ENCODE peak calls at places on chromosomes 4 and X, in five cellular contexts. C is HCT116, I is IMR-90, E is stomach, M is K562. Z is an unnamed sample. For H3K27me3, the result is how much of the 10 kb centered on the place peaks cover.

GRCh38 chr4:138576684-138577083 is 334.5 kb upstream of the SLC7A11 start:
- DNase-seq in C (peak), I (peak), E (no peak), M (peak), Z (no peak)

GRCh38 chrX:41963348-41963747 is 40.0 kb upstream of the CASK start:
- DNase-seq in C (no peak), I (no peak), E (no peak), M (no peak), Z (no peak)

GRCh38 chr4:165947019-165947418 is 74.0 kb downstream of the TLL1 start:
- DNase-seq in C (no peak), I (no peak), E (no peak), M (no peak), Z (no peak)

GRCh38 chrX:153688900-153689590 is 1.3 kb downstream of the SLC6A8 start:
- DNase-seq in C (no peak), I (peak), E (peak), M (peak), Z (peak)

GRCh38 chrX:8783100-8784098 is 17.8 kb downstream of the FAM9A start:
- DNase-seq in C (no peak), I (peak), E (no peak), M (peak), Z (peak)

GRCh38 chr4:1793496-1793840 is 375 bp downstream of the FGFR3 start:
- DNase-seq in C (no peak), I (no peak), E (peak), M (peak), Z (peak)

GRCh38 chr4:1192493-1193205 is 20.3 kb upstream of the SPON2 start:
- DNase-seq in C (no peak), I (no peak), E (peak), M (no peak), Z (peak)

GRCh38 chr4:107035711-107036601 is at the start of gene DKK2:
- DNase-seq in C (no peak), I (peak), E (no peak), M (no peak), Z (no peak)

GRCh38 chr4:142547974-142548373 is 298.1 kb downstream of the INPP4B start:
- DNase-seq in C (no peak), I (peak), E (no peak), M (no peak), Z (no peak)

GRCh38 chrX:152641996-152642395 is 4.3 kb downstream of the GABRQ start:
- DNase-seq in C (no peak), I (peak), E (no peak), M (peak), Z (no peak)

GRCh38 chrX:43559643-43560042 is 96.5 kb upstream of the MAOA start:
- DNase-seq in C (peak), I (peak), E (peak), M (peak), Z (peak)

GRCh38 chr4:87679449-87680169 is 29.5 kb downstream of the DMP1 start:
- DNase-seq in C (peak), I (peak), E (no peak), M (peak), Z (peak)

GRCh38 chr4:182556576-182556975 is 313.4 kb downstream of the TENM3 start:
- DNase-seq in C (no peak), I (peak), E (no peak), M (no peak), Z (no peak)
- TF ChIP-seq POLR2A in C (no peak), I (no peak), E (no peak), M (no peak), Z (no peak)

GRCh38 chr4:110611968-110612447 is 10.9 kb downstream of the PITX2 start:
- DNase-seq in C (no peak), I (no peak), E (no peak), M (no peak), Z (no peak)
- H3K27me3 ChIP-seq in C (under half), I (half or more), E (half or more), M (half or more), Z (half or more)

GRCh38 chr4:176592976-176593375 is 199.7 kb downstream of the VEGFC start:
- DNase-seq in C (no peak), I (no peak), E (no peak), M (no peak), Z (no peak)

GRCh38 chr4:176588436-176588835 is 204.3 kb downstream of the VEGFC start:
- DNase-seq in C (no peak), I (no peak), E (no peak), M (no peak), Z (no peak)

GRCh38 chr4:176583278-176583677 is 209.4 kb downstream of the VEGFC start:
- DNase-seq in C (no peak), I (no peak), E (no peak), M (no peak), Z (no peak)

GRCh38 chr4:176584031-176584430 is 208.7 kb downstream of the VEGFC start:
- DNase-seq in C (no peak), I (peak), E (no peak), M (no peak), Z (no peak)

GRCh38 chr4:176587920-176588319 is 204.8 kb downstream of the VEGFC start:
- DNase-seq in C (no peak), I (peak), E (no peak), M (no peak), Z (peak)
- TF ChIP-seq POLR2A in C (no peak), I (no peak), E (no peak), M (no peak), Z (no peak)

GRCh38 chr4:173526724-173527102 is 3.3 kb downstream of the HAND2 start:
- DNase-seq in C (no peak), I (no peak), E (no peak), M (no peak), Z (no peak)

GRCh38 chr4:173524218-173525117 is 5.6 kb downstream of the HAND2 start:
- DNase-seq in C (no peak), I (no peak), E (no peak), M (no peak), Z (peak)

GRCh38 chr4:173526034-173526482 is 4.0 kb downstream of the HAND2 start:
- DNase-seq in C (no peak), I (no peak), E (no peak), M (no peak), Z (no peak)

GRCh38 chr4:173527103-173527876 is 2.7 kb downstream of the HAND2 start:
- DNase-seq in C (no peak), I (no peak), E (no peak), M (no peak), Z (no peak)

GRCh38 chr4:173525118-173526033 is 4.7 kb downstream of the HAND2 start:
- DNase-seq in C (no peak), I (no peak), E (no peak), M (no peak), Z (peak)
- H3K27me3 ChIP-seq in C (under half), I (half or more), E (half or more), M (under half), Z (half or more)

GRCh38 chrX:53224860-53225797 is at the start of gene KDM5C:
- DNase-seq in C (peak), I (peak), E (peak), M (peak), Z (peak)
- TF ChIP-seq POLR2A in C (peak), I (peak), E (no peak), M (peak), Z (peak)

DNA sequence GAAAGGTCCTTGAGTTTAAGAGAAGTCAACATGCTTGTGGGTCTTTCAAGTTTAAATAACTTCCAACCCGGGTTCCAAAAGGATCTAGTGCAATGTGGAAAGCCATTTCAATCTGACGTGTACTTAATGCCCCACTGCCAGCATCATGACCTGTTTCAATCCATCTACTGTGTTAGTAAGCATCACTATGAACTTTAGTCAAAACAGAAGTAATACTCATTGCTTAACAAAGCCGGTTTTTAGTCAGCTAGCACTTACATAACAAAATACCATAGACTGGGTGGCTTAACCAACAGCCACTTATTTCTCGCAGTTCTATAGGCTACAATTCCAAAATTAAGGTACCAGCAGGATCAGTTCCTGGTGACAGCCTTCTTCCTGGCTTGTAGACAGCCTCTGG is 677.5 kb downstream of the DMD start:
- DNase-seq in C (no peak), I (no peak), E (no peak), M (no peak), Z (no peak)
- H3K27me3 ChIP-seq in C (under half), I (under half), E (under half), M (under half), Z (under half)